ENCODE peak calls at places on chromosome 2, in eight cellular contexts. Z is stomach, D is substantia nigra, N is cardiac muscle cell, A is left ventricle myocardium inferior, H is T-helper 9 cell, E is Ammon's horn, C is NAMALWA. G is an unnamed sample.
A peak's percentile ranks its signal among the peaks of the same experiment; 100 is the strongest.

GRCh38 chr2:174666312-174666711 is 68.7 kb upstream of the WIPF1 start:
- DNase-seq in E (peak; percentile 57), Z (no peak), N (no peak), H (no peak), A (no peak), C (no peak), D (peak; percentile 49), G (no peak)

GRCh38 chr2:36507408-36507812 is 90.6 kb downstream of the FEZ2 start:
- DNase-seq in C (peak; percentile 59), Z (peak; percentile 48), A (no peak), D (no peak), E (peak; percentile 80), N (peak; percentile 72), H (no peak), G (peak; percentile 61)

GRCh38 chr2:134232461-134232860 is 21.4 kb upstream of the MGAT5 start:
- DNase-seq in E (no peak), N (no peak), C (peak; percentile 37), H (no peak), D (no peak), A (no peak), Z (no peak), G (no peak)

GRCh38 chr2:143231257-143231650 is 102.0 kb downstream of the ARHGAP15 start:
- DNase-seq in E (no peak), Z (no peak), D (no peak), C (no peak), H (no peak), A (no peak), N (no peak), G (no peak)

GRCh38 chr2:59174536-59175243 is 933.6 kb upstream of the FANCL start:
- DNase-seq in E (no peak), A (no peak), H (no peak), D (no peak), C (no peak), Z (no peak), N (no peak), G (no peak)

GRCh38 chr2:85811173-85811849 is 57.5 kb downstream of the ATOH8 start:
- DNase-seq in E (no peak), Z (peak; percentile 45), A (peak; percentile 63), D (no peak), H (no peak), C (no peak), N (no peak), G (no peak)

GRCh38 chr2:145918951-145919350 is 1399.0 kb upstream of the ZEB2 start:
- DNase-seq in N (no peak), Z (no peak), E (no peak), H (no peak), C (no peak), A (no peak), D (no peak), G (no peak)

GRCh38 chr2:197677483-197677882 is 2.1 kb upstream of the RFTN2 start:
- DNase-seq in Z (no peak), E (no peak), N (peak; percentile 12), A (no peak), C (no peak), D (no peak), H (no peak), G (no peak)

GRCh38 chr2:200652158-200652557 is 66.3 kb downstream of the AOX1 start:
- DNase-seq in C (no peak), Z (no peak), N (no peak), E (no peak), H (no peak), D (no peak), A (no peak), G (no peak)

GRCh38 chr2:111226797-111227700 is 106.3 kb downstream of the BCL2L11 start:
- DNase-seq in H (no peak), N (no peak), E (no peak), D (no peak), Z (no peak), A (no peak), C (peak; percentile 22), G (no peak)

GRCh38 chr2:197189770-197190434 is 120.7 kb downstream of the ANKRD44 start:
- DNase-seq in C (no peak), H (no peak), A (no peak), N (no peak), D (no peak), E (no peak), Z (no peak), G (no peak)

GRCh38 chr2:174844295-174844708 is 80.0 kb upstream of the CHRNA1 start:
- DNase-seq in D (no peak), E (no peak), H (no peak), Z (no peak), A (no peak), N (no peak), C (no peak), G (no peak)

GRCh38 chr2:239128706-239129105 is 272.1 kb downstream of the HDAC4 start:
- DNase-seq in N (no peak), Z (no peak), A (no peak), D (no peak), H (no peak), C (no peak), E (no peak), G (no peak)

GRCh38 chr2:113703404-113704299 is 52.8 kb downstream of the SLC35F5 start:
- DNase-seq in D (no peak), N (no peak), Z (no peak), C (no peak), H (no peak), A (no peak), E (no peak), G (no peak)

GRCh38 chr2:26614205-26615128 is 26.7 kb downstream of the CIB4 start:
- DNase-seq in H (no peak), Z (peak; percentile 11), A (peak; percentile 33), N (no peak), E (no peak), C (no peak), D (no peak), G (peak; percentile 45)

GRCh38 chr2:46942143-46942526 is 26.5 kb upstream of the MCFD2 start:
- DNase-seq in H (peak; percentile 72), E (no peak), D (peak; percentile 24), Z (peak; percentile 50), A (no peak), C (peak; percentile 69), N (no peak), G (peak; percentile 39)

GRCh38 chr2:235135990-235136561 is 184.3 kb downstream of the SH3BP4 start:
- DNase-seq in N (peak; percentile 84), C (peak; percentile 29), H (peak; percentile 42), Z (peak; percentile 84), D (peak; percentile 41), E (peak; percentile 89), A (peak; percentile 78), G (peak; percentile 86)

GRCh38 chr2:192288290-192288689 is 93.6 kb upstream of the TMEFF2 start:
- DNase-seq in C (no peak), H (no peak), Z (no peak), D (no peak), A (no peak), E (no peak), N (peak; percentile 88), G (no peak)

GRCh38 chr2:61647044-61647443 is 108.9 kb upstream of the XPO1 start:
- DNase-seq in C (no peak), Z (no peak), E (no peak), A (no peak), D (no peak), N (no peak), H (no peak), G (no peak)

GRCh38 chr2:240236217-240237111 is 96.0 kb upstream of the OTOS start:
- DNase-seq in N (peak; percentile 62), C (peak; percentile 17), Z (no peak), A (peak; percentile 82), H (no peak), D (no peak), E (no peak), G (peak; percentile 64)

GRCh38 chr2:12116228-12116750 is 369.9 kb downstream of the LPIN1 start:
- DNase-seq in D (no peak), H (no peak), N (no peak), E (no peak), A (no peak), C (no peak), Z (no peak), G (no peak)

GRCh38 chr2:218896501-218897393 is 16.1 kb downstream of the WNT10A start:
- DNase-seq in A (no peak), C (peak; percentile 93), Z (peak; percentile 41), N (no peak), E (no peak), H (peak; percentile 82), D (no peak), G (no peak)

GRCh38 chr2:64371727-64372126 is 82.2 kb upstream of the LGALSL start:
- DNase-seq in E (no peak), A (no peak), D (no peak), C (no peak), H (no peak), Z (no peak), N (no peak), G (peak; percentile 2)

GRCh38 chr2:99079226-99079625 is 62.3 kb upstream of the C2orf15 start:
- DNase-seq in C (no peak), N (no peak), Z (no peak), D (no peak), E (no peak), H (no peak), A (no peak), G (no peak)

GRCh38 chr2:62254424-62255266 is 58.7 kb downstream of the B3GNT2 start:
- DNase-seq in C (no peak), D (no peak), H (no peak), E (no peak), A (no peak), Z (no peak), N (no peak), G (no peak)

GRCh38 chr2:65022189-65022588 is 33.0 kb downstream of the SLC1A4 start:
- DNase-seq in Z (no peak), D (no peak), N (no peak), A (no peak), E (no peak), H (no peak), C (no peak), G (no peak)

GRCh38 chr2:207682557-207682956 is 28.9 kb upstream of the CCNYL1 start:
- DNase-seq in E (no peak), H (no peak), D (no peak), A (no peak), C (no peak), N (no peak), Z (no peak), G (no peak)

GRCh38 chr2:183032200-183032794 is 6.0 kb downstream of the NCKAP1 start:
- DNase-seq in D (no peak), H (no peak), E (no peak), N (no peak), Z (no peak), C (no peak), A (no peak), G (no peak)

GRCh38 chr2:75022516-75022915 is 64.1 kb downstream of the POLE4 start:
- DNase-seq in Z (no peak), H (no peak), N (no peak), A (no peak), C (no peak), D (no peak), E (no peak), G (no peak)

GRCh38 chr2:65554765-65555561 is 122.6 kb upstream of the SPRED2 start:
- DNase-seq in D (no peak), E (no peak), Z (no peak), N (no peak), H (no peak), C (peak; percentile 62), A (no peak), G (no peak)

GRCh38 chr2:188471166-188471565 is 179.5 kb downstream of the GULP1 start:
- DNase-seq in A (no peak), N (no peak), D (no peak), C (no peak), Z (no peak), H (no peak), E (no peak), G (no peak)

GRCh38 chr2:109032229-109032800 is 43.3 kb upstream of the EDAR start:
- DNase-seq in N (no peak), C (no peak), A (no peak), H (peak; percentile 12), E (no peak), Z (no peak), D (no peak), G (no peak)

GRCh38 chr2:74440005-74440377 is 1.7 kb downstream of the RTKN start:
- DNase-seq in A (peak; percentile 89), D (peak; percentile 90), E (peak; percentile 95), N (peak; percentile 50), Z (no peak), C (no peak), H (no peak), G (peak; percentile 53)

GRCh38 chr2:234611209-234611608 is 114.3 kb upstream of the ARL4C start:
- DNase-seq in D (no peak), N (no peak), E (no peak), Z (no peak), A (no peak), H (no peak), C (peak; percentile 37), G (no peak)